ENCODE peak calls at places on chromosomes 16 and 17, in seven cellular contexts. One of them, this sample, is unnamed.

GRCh38 chr16:29873319-29873718 is 10.3 kb upstream of the CDIPT start:
- DNase-seq in AG10803: no peak
- DNase-seq in CD8-positive, alpha-beta T cell: no peak
- DNase-seq in naive thymus-derived CD4-positive, alpha-beta T cell: no peak
- DNase-seq in GM12865: no peak
- DNase-seq in heart left ventricle: no peak
- DNase-seq in iPS DF 6.9: no peak
- DNase-seq in this sample: no peak

GRCh38 chr16:64311241-64311640 is 810.6 kb downstream of the CDH11 start:
- DNase-seq in AG10803: peak; percentile 26
- DNase-seq in CD8-positive, alpha-beta T cell: no peak
- DNase-seq in naive thymus-derived CD4-positive, alpha-beta T cell: no peak
- DNase-seq in GM12865: no peak
- DNase-seq in heart left ventricle: no peak
- DNase-seq in iPS DF 6.9: no peak
- DNase-seq in this sample: no peak

GRCh38 chr17:7573324-7574080 is 5.9 kb upstream of the CD68 start:
- DNase-seq in AG10803: peak; percentile 90
- DNase-seq in CD8-positive, alpha-beta T cell: peak; percentile 88
- DNase-seq in naive thymus-derived CD4-positive, alpha-beta T cell: peak; percentile 89
- DNase-seq in GM12865: peak; percentile 95
- DNase-seq in heart left ventricle: peak; percentile 92
- DNase-seq in iPS DF 6.9: no peak
- DNase-seq in this sample: no peak

GRCh38 chr16:67533024-67533560 is 4.5 kb downstream of the RIPOR1 start:
- DNase-seq in AG10803: no peak
- DNase-seq in CD8-positive, alpha-beta T cell: no peak
- DNase-seq in naive thymus-derived CD4-positive, alpha-beta T cell: no peak
- DNase-seq in GM12865: no peak
- DNase-seq in heart left ventricle: no peak
- DNase-seq in iPS DF 6.9: no peak
- DNase-seq in this sample: no peak

GRCh38 chr17:67221062-67221998 is 23.7 kb downstream of the HELZ start:
- DNase-seq in AG10803: peak; percentile 61
- DNase-seq in CD8-positive, alpha-beta T cell: no peak
- DNase-seq in naive thymus-derived CD4-positive, alpha-beta T cell: no peak
- DNase-seq in GM12865: peak; percentile 63
- DNase-seq in heart left ventricle: no peak
- DNase-seq in iPS DF 6.9: no peak
- DNase-seq in this sample: no peak

GRCh38 chr17:77701996-77702395 is 256.5 kb upstream of the TNRC6C start:
- DNase-seq in AG10803: no peak
- DNase-seq in CD8-positive, alpha-beta T cell: no peak
- DNase-seq in naive thymus-derived CD4-positive, alpha-beta T cell: no peak
- DNase-seq in GM12865: no peak
- DNase-seq in heart left ventricle: no peak
- DNase-seq in iPS DF 6.9: no peak
- DNase-seq in this sample: no peak

GRCh38 chr17:63974594-63975192 is 2.0 kb upstream of the SCN4A start:
- DNase-seq in AG10803: peak; percentile 41
- DNase-seq in CD8-positive, alpha-beta T cell: no peak
- DNase-seq in naive thymus-derived CD4-positive, alpha-beta T cell: no peak
- DNase-seq in GM12865: no peak
- DNase-seq in heart left ventricle: peak; percentile 38
- DNase-seq in iPS DF 6.9: no peak
- DNase-seq in this sample: no peak

GRCh38 chr17:65093930-65094329 is 37.4 kb upstream of the GNA13 start:
- DNase-seq in AG10803: no peak
- DNase-seq in CD8-positive, alpha-beta T cell: no peak
- DNase-seq in naive thymus-derived CD4-positive, alpha-beta T cell: no peak
- DNase-seq in GM12865: no peak
- DNase-seq in heart left ventricle: no peak
- DNase-seq in iPS DF 6.9: no peak
- DNase-seq in this sample: no peak

GRCh38 chr16:27111486-27111885 is 44.8 kb downstream of the C16orf82 start:
- DNase-seq in AG10803: no peak
- DNase-seq in CD8-positive, alpha-beta T cell: no peak
- DNase-seq in naive thymus-derived CD4-positive, alpha-beta T cell: no peak
- DNase-seq in GM12865: no peak
- DNase-seq in heart left ventricle: no peak
- DNase-seq in iPS DF 6.9: no peak
- DNase-seq in this sample: no peak

GRCh38 chr16:47323241-47323640 is 137.6 kb downstream of the ITFG1 start:
- DNase-seq in AG10803: no peak
- DNase-seq in CD8-positive, alpha-beta T cell: no peak
- DNase-seq in naive thymus-derived CD4-positive, alpha-beta T cell: no peak
- DNase-seq in GM12865: no peak
- DNase-seq in heart left ventricle: no peak
- DNase-seq in iPS DF 6.9: no peak
- DNase-seq in this sample: no peak

GRCh38 chr16:2166263-2167080 is 10.9 kb downstream of the TRAF7 start:
- DNase-seq in AG10803: no peak
- DNase-seq in CD8-positive, alpha-beta T cell: no peak
- DNase-seq in naive thymus-derived CD4-positive, alpha-beta T cell: no peak
- DNase-seq in GM12865: no peak
- DNase-seq in heart left ventricle: no peak
- DNase-seq in iPS DF 6.9: no peak
- DNase-seq in this sample: no peak
- H3K4me3 ChIP-seq in AG10803: no peak overlapping the region
- H3K4me3 ChIP-seq in CD8-positive, alpha-beta T cell: no peak overlapping the region
- H3K4me3 ChIP-seq in naive thymus-derived CD4-positive, alpha-beta T cell: no peak overlapping the region
- H3K4me3 ChIP-seq in GM12865: no peak overlapping the region
- H3K4me3 ChIP-seq in heart left ventricle: no peak overlapping the region
- H3K4me3 ChIP-seq in iPS DF 6.9: no peak overlapping the region
- H3K4me3 ChIP-seq in this sample: no peak overlapping the region

DNA sequence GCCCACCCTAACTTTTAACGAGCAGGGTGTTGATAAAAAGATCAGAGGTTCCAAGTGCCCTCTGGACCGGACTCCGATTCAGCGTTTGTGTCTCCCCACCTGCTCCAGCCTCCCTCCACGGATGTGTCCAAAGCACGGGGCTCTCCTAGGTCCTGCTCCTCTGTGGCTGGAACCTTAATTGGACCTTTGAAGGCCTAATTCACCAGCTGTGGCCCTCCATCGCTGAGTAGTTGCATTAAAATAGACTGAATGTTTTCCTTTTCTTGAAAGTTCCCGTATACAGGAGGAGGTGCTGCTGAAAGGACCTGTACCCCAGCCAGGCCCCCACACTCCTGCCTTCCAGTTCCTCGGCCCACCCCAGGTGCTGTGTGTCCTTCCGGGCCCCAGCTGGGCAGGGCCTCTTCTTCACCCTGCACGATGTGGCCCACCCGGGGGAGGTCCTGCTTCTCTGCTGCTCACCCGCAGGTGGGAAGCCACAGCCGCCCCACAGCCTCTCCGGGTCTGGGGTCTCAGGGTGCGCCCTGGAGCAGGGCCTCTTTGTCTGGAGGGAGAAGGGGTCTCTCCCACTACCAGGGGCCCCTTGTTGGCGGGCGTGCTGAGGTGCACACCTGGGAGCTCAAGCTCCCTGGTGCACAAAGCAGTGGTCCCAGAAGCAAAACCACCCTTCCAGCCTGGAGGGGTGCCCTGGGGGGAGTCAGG is 1.3 kb upstream of the CACNA1H start:
- DNase-seq in AG10803: no peak
- DNase-seq in CD8-positive, alpha-beta T cell: no peak
- DNase-seq in naive thymus-derived CD4-positive, alpha-beta T cell: no peak
- DNase-seq in GM12865: no peak
- DNase-seq in heart left ventricle: no peak
- DNase-seq in iPS DF 6.9: no peak
- DNase-seq in this sample: no peak
- H3K4me3 ChIP-seq in AG10803: no peak overlapping the region
- H3K4me3 ChIP-seq in CD8-positive, alpha-beta T cell: peak overlapping the region; percentile 37
- H3K4me3 ChIP-seq in naive thymus-derived CD4-positive, alpha-beta T cell: no peak overlapping the region
- H3K4me3 ChIP-seq in GM12865: no peak overlapping the region
- H3K4me3 ChIP-seq in heart left ventricle: no peak overlapping the region
- H3K4me3 ChIP-seq in iPS DF 6.9: peak overlapping the region; percentile 81
- H3K4me3 ChIP-seq in this sample: peak overlapping the region; percentile 32

GRCh38 chr16:1615761-1616160 is 3.6 kb downstream of the CRAMP1 start:
- DNase-seq in AG10803: no peak
- DNase-seq in CD8-positive, alpha-beta T cell: no peak
- DNase-seq in naive thymus-derived CD4-positive, alpha-beta T cell: no peak
- DNase-seq in GM12865: no peak
- DNase-seq in heart left ventricle: no peak
- DNase-seq in iPS DF 6.9: no peak
- DNase-seq in this sample: no peak
- H3K4me3 ChIP-seq in AG10803: peak overlapping the region; percentile 69
- H3K4me3 ChIP-seq in CD8-positive, alpha-beta T cell: no peak overlapping the region
- H3K4me3 ChIP-seq in naive thymus-derived CD4-positive, alpha-beta T cell: no peak overlapping the region
- H3K4me3 ChIP-seq in GM12865: no peak overlapping the region
- H3K4me3 ChIP-seq in heart left ventricle: no peak overlapping the region
- H3K4me3 ChIP-seq in iPS DF 6.9: no peak overlapping the region
- H3K4me3 ChIP-seq in this sample: peak overlapping the region; percentile 54

GRCh38 chr17:19457046-19457445 is 46.0 kb downstream of the RNF112 start:
- DNase-seq in AG10803: no peak
- DNase-seq in CD8-positive, alpha-beta T cell: no peak
- DNase-seq in naive thymus-derived CD4-positive, alpha-beta T cell: no peak
- DNase-seq in GM12865: no peak
- DNase-seq in heart left ventricle: no peak
- DNase-seq in iPS DF 6.9: no peak
- DNase-seq in this sample: no peak

GRCh38 chr17:19456016-19456927 is 45.2 kb downstream of the RNF112 start:
- DNase-seq in AG10803: no peak
- DNase-seq in CD8-positive, alpha-beta T cell: no peak
- DNase-seq in naive thymus-derived CD4-positive, alpha-beta T cell: no peak
- DNase-seq in GM12865: no peak
- DNase-seq in heart left ventricle: no peak
- DNase-seq in iPS DF 6.9: no peak
- DNase-seq in this sample: no peak

GRCh38 chr17:19460695-19461094 is 49.7 kb downstream of the RNF112 start:
- DNase-seq in AG10803: peak; percentile 11
- DNase-seq in CD8-positive, alpha-beta T cell: no peak
- DNase-seq in naive thymus-derived CD4-positive, alpha-beta T cell: no peak
- DNase-seq in GM12865: no peak
- DNase-seq in heart left ventricle: no peak
- DNase-seq in iPS DF 6.9: no peak
- DNase-seq in this sample: no peak

GRCh38 chr17:19461139-19461538 is 50.1 kb downstream of the RNF112 start:
- DNase-seq in AG10803: no peak
- DNase-seq in CD8-positive, alpha-beta T cell: no peak
- DNase-seq in naive thymus-derived CD4-positive, alpha-beta T cell: no peak
- DNase-seq in GM12865: no peak
- DNase-seq in heart left ventricle: no peak
- DNase-seq in iPS DF 6.9: no peak
- DNase-seq in this sample: no peak

DNA sequence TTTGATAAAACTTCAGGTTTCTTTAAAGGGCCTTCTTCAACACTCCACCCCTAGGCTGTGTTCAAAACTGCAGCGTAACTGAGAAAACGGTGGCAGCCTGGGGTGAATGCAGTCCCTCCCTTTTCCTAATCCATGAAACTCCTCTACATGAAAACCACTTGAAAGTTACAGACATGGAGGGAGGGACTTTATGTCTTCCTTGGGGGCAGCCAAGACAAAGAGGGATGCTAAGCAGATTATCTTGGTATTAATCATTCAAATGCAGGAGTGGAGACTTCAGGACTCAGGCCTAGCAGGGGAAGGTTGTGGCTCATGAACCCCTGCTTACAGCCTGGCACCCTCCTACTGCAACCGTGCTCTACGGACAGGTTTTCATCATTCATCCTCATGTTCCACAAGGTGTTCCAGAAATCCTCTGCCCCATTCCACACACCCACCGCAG is 46.8 kb downstream of the RNF112 start:
- DNase-seq in AG10803: no peak
- DNase-seq in CD8-positive, alpha-beta T cell: no peak
- DNase-seq in naive thymus-derived CD4-positive, alpha-beta T cell: no peak
- DNase-seq in GM12865: no peak
- DNase-seq in heart left ventricle: no peak
- DNase-seq in iPS DF 6.9: no peak
- DNase-seq in this sample: no peak
- H3K4me3 ChIP-seq in AG10803: no peak overlapping the region
- H3K4me3 ChIP-seq in CD8-positive, alpha-beta T cell: no peak overlapping the region
- H3K4me3 ChIP-seq in naive thymus-derived CD4-positive, alpha-beta T cell: no peak overlapping the region
- H3K4me3 ChIP-seq in GM12865: no peak overlapping the region
- H3K4me3 ChIP-seq in heart left ventricle: no peak overlapping the region
- H3K4me3 ChIP-seq in iPS DF 6.9: no peak overlapping the region
- H3K4me3 ChIP-seq in this sample: no peak overlapping the region

DNA sequence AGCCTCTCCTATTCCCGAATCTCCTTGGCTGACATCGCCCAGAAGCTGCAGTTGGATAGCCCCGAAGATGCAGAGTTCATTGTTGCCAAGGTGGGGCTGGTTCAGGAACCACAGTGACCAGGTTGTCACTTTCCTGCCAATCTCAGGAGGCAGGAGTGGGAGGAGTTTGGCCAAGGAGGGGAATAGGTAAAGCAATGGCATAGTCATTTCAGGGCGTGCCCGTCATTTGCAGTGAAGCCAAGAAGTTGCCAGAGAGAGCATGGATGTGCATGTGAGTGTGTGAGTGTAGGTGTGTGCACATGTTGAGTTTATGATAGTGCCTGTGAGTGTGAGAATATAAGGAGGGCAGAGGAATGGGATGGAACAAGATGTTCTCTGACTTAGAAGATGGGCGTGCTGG is 14.8 kb downstream of the PSMD3 start:
- DNase-seq in AG10803: no peak
- DNase-seq in CD8-positive, alpha-beta T cell: no peak
- DNase-seq in naive thymus-derived CD4-positive, alpha-beta T cell: no peak
- DNase-seq in GM12865: no peak
- DNase-seq in heart left ventricle: no peak
- DNase-seq in iPS DF 6.9: no peak
- DNase-seq in this sample: no peak
- H3K4me3 ChIP-seq in AG10803: no peak overlapping the region
- H3K4me3 ChIP-seq in CD8-positive, alpha-beta T cell: no peak overlapping the region
- H3K4me3 ChIP-seq in naive thymus-derived CD4-positive, alpha-beta T cell: no peak overlapping the region
- H3K4me3 ChIP-seq in GM12865: no peak overlapping the region
- H3K4me3 ChIP-seq in heart left ventricle: no peak overlapping the region
- H3K4me3 ChIP-seq in iPS DF 6.9: no peak overlapping the region
- H3K4me3 ChIP-seq in this sample: no peak overlapping the region

GRCh38 chr16:1680361-1680760 is 2.3 kb downstream of the JPT2 start:
- DNase-seq in AG10803: no peak
- DNase-seq in CD8-positive, alpha-beta T cell: no peak
- DNase-seq in naive thymus-derived CD4-positive, alpha-beta T cell: no peak
- DNase-seq in GM12865: no peak
- DNase-seq in heart left ventricle: no peak
- DNase-seq in iPS DF 6.9: no peak
- DNase-seq in this sample: no peak
- H3K4me3 ChIP-seq in AG10803: no peak overlapping the region
- H3K4me3 ChIP-seq in CD8-positive, alpha-beta T cell: no peak overlapping the region
- H3K4me3 ChIP-seq in naive thymus-derived CD4-positive, alpha-beta T cell: no peak overlapping the region
- H3K4me3 ChIP-seq in GM12865: no peak overlapping the region
- H3K4me3 ChIP-seq in heart left ventricle: no peak overlapping the region
- H3K4me3 ChIP-seq in iPS DF 6.9: no peak overlapping the region
- H3K4me3 ChIP-seq in this sample: peak overlapping the region; percentile 72

DNA sequence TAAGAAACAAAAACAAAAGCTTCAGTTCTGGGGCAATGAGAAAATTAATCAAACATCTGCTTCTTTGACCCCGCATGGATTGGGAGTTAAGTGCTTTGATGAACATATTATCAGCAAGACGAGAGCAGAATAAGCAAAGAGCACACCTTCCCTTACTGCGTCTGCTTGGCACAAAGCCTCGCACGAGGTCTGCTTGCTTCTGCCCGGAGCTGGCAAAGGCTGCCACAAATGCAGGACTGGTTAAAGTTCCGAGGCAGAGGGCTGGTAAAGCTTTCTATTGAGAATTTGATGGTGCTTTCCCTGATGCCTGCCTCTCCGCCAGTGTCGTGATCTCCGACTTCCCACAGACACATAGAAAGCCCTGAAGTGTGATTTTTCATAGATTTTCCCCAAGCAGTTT is 17.0 kb downstream of the VAT1L start:
- DNase-seq in AG10803: no peak
- DNase-seq in CD8-positive, alpha-beta T cell: no peak
- DNase-seq in naive thymus-derived CD4-positive, alpha-beta T cell: no peak
- DNase-seq in GM12865: no peak
- DNase-seq in heart left ventricle: peak; percentile 54
- DNase-seq in iPS DF 6.9: no peak
- DNase-seq in this sample: no peak
- H3K4me3 ChIP-seq in AG10803: no peak overlapping the region
- H3K4me3 ChIP-seq in CD8-positive, alpha-beta T cell: no peak overlapping the region
- H3K4me3 ChIP-seq in naive thymus-derived CD4-positive, alpha-beta T cell: no peak overlapping the region
- H3K4me3 ChIP-seq in GM12865: no peak overlapping the region
- H3K4me3 ChIP-seq in heart left ventricle: no peak overlapping the region
- H3K4me3 ChIP-seq in iPS DF 6.9: no peak overlapping the region
- H3K4me3 ChIP-seq in this sample: no peak overlapping the region

This sample was measured in Panc1.